ENCODE peak calls at places on chromosomes 5 and 9, in seven cellular contexts. J, S, Z, B, V, Y and P are unnamed samples.

GRCh38 chr5:175694371-175695160 is 36.7 kb downstream of the HRH2 start:
- DNase-seq in J (no peak), S (no peak), Z (no peak), B (no peak), V (peak), Y (no peak), P (no peak)

GRCh38 chr9:3534614-3535404 is 9.0 kb upstream of the RFX3 start:
- DNase-seq in J (no peak), S (no peak), Z (no peak), B (no peak), V (no peak), Y (no peak), P (no peak)

GRCh38 chr9:1013018-1013417 is 36.6 kb downstream of the DMRT3 start:
- DNase-seq in J (no peak), S (no peak), Z (no peak), B (no peak), V (no peak), Y (no peak), P (no peak)

GRCh38 chr5:97006454-97006853 is 70.6 kb downstream of the LNPEP start:
- DNase-seq in J (no peak), S (no peak), Z (no peak), B (no peak), V (no peak), Y (no peak), P (no peak)

GRCh38 chr5:123721721-123722276 is 209.8 kb downstream of the CSNK1G3 start:
- DNase-seq in J (no peak), S (no peak), Z (no peak), B (no peak), V (no peak), Y (no peak), P (no peak)

GRCh38 chr9:25994605-25995004 is 316.4 kb upstream of the TUSC1 start:
- DNase-seq in J (no peak), S (no peak), Z (no peak), B (no peak), V (no peak), Y (no peak), P (no peak)

GRCh38 chr5:58462623-58463230 is 2.8 kb upstream of the PLK2 start:
- DNase-seq in J (peak), S (peak), Z (no peak), B (no peak), V (peak), Y (peak), P (no peak)

GRCh38 chr9:94918038-94918753 is 191.7 kb downstream of the AOPEP start:
- DNase-seq in J (peak), S (no peak), Z (no peak), B (no peak), V (no peak), Y (no peak), P (no peak)

GRCh38 chr9:127336086-127336485 is 60.9 kb upstream of the SLC2A8 start:
- DNase-seq in J (no peak), S (no peak), Z (no peak), B (no peak), V (no peak), Y (no peak), P (no peak)

GRCh38 chr9:82777366-82777765 is 285.6 kb downstream of the RASEF start:
- DNase-seq in J (no peak), S (no peak), Z (no peak), B (no peak), V (no peak), Y (no peak), P (no peak)

GRCh38 chr9:1024112-1024511 is 26.0 kb upstream of the DMRT2 start:
- DNase-seq in J (no peak), S (no peak), Z (no peak), B (no peak), V (no peak), Y (no peak), P (no peak)

GRCh38 chr5:157719231-157719630 is 12.0 kb upstream of the THG1L start:
- DNase-seq in J (no peak), S (no peak), Z (no peak), B (no peak), V (no peak), Y (no peak), P (no peak)

GRCh38 chr5:149776376-149777305 is 46.5 kb downstream of the PPARGC1B start:
- DNase-seq in J (no peak), S (no peak), Z (no peak), B (no peak), V (peak), Y (no peak), P (no peak)

GRCh38 chr5:133353741-133354140 is 258.6 kb downstream of the FSTL4 start:
- DNase-seq in J (no peak), S (no peak), Z (no peak), B (no peak), V (no peak), Y (no peak), P (no peak)

GRCh38 chr5:142547445-142548374 is 138.2 kb downstream of the FGF1 start:
- DNase-seq in J (no peak), S (no peak), Z (no peak), B (no peak), V (no peak), Y (no peak), P (no peak)

GRCh38 chr5:18102733-18103132 is 468.5 kb downstream of the TAF11L14 start:
- DNase-seq in J (no peak), S (no peak), Z (no peak), B (no peak), V (no peak), Y (no peak), P (no peak)

GRCh38 chr9:36948051-36948450 is 86.0 kb downstream of the PAX5 start:
- DNase-seq in J (no peak), S (no peak), Z (no peak), B (no peak), V (no peak), Y (no peak), P (no peak)

GRCh38 chr9:86405926-86406325 is 51.7 kb upstream of the TUT7 start:
- DNase-seq in J (no peak), S (no peak), Z (peak), B (no peak), V (peak), Y (peak), P (no peak)

GRCh38 chr9:127626752-127627493 is 14.8 kb downstream of the STXBP1 start:
- DNase-seq in J (no peak), S (no peak), Z (no peak), B (no peak), V (no peak), Y (no peak), P (no peak)

GRCh38 chr9:118170032-118170955 is 466.1 kb downstream of the TLR4 start:
- DNase-seq in J (no peak), S (no peak), Z (peak), B (peak), V (peak), Y (peak), P (no peak)

GRCh38 chr5:175261098-175261497 is 182.9 kb downstream of the DRD1 start:
- DNase-seq in J (no peak), S (no peak), Z (no peak), B (no peak), V (no peak), Y (no peak), P (no peak)

GRCh38 chr5:10690460-10690859 is 70.6 kb downstream of the DAP start:
- DNase-seq in J (no peak), S (no peak), Z (no peak), B (no peak), V (no peak), Y (no peak), P (no peak)

GRCh38 chr5:147892696-147893296 is 13.5 kb downstream of the C5orf46 start:
- DNase-seq in J (no peak), S (no peak), Z (no peak), B (no peak), V (no peak), Y (no peak), P (peak)

GRCh38 chr5:173236531-173237501 is 1.8 kb upstream of the NKX2-5 start:
- DNase-seq in J (no peak), S (no peak), Z (no peak), B (no peak), V (no peak), Y (no peak), P (no peak)

GRCh38 chr5:104375345-104375744 is 812.8 kb upstream of the NUDT12 start:
- DNase-seq in J (no peak), S (no peak), Z (no peak), B (no peak), V (no peak), Y (no peak), P (no peak)

GRCh38 chr9:79567671-79568098 is 4.1 kb upstream of the TLE4 start:
- DNase-seq in J (no peak), S (no peak), Z (no peak), B (no peak), V (no peak), Y (no peak), P (no peak)

GRCh38 chr5:111075520-111075919 is 4.0 kb downstream of the TSLP start:
- DNase-seq in J (no peak), S (no peak), Z (peak), B (no peak), V (no peak), Y (no peak), P (no peak)